ENCODE peak calls at places on chromosomes 7 and 10, in nine cellular contexts. N is Caco-2; F is NT2/D1; Z is adrenal gland; U is spleen; S is CD8-positive, alpha-beta memory T cell; J is prostate gland; M is trophoblast cell; V is heart left ventricle. O is an unnamed sample.

GRCh38 chr7:131293018-131293417 is 34.7 kb upstream of the MKLN1 start:
- DNase-seq in S (no peak), V (peak; percentile 40), U (no peak), Z (no peak), F (no peak), M (no peak), N (no peak), J (no peak), O (peak; percentile 61)

GRCh38 chr10:47090903-47091302 is 179.7 kb downstream of the PTPN20 start:
- DNase-seq in Z (no peak), V (no peak), N (no peak), S (no peak), M (no peak), U (no peak), J (no peak), F (no peak), O (no peak)

GRCh38 chr10:22250897-22251605 is 33.2 kb upstream of the EBLN1 start:
- DNase-seq in N (no peak), F (no peak), V (no peak), Z (no peak), U (no peak), J (no peak), S (no peak), M (no peak), O (no peak)

GRCh38 chr10:93463723-93464511 is 18.2 kb downstream of the MYOF start:
- DNase-seq in Z (no peak), F (no peak), N (peak; percentile 39), J (no peak), U (no peak), M (peak; percentile 84), V (no peak), S (no peak), O (peak; percentile 45)

GRCh38 chr10:130438861-130439260 is 302.7 kb downstream of the GLRX3 start:
- DNase-seq in J (no peak), Z (no peak), U (no peak), M (no peak), V (no peak), S (no peak), N (no peak), F (no peak), O (no peak)

GRCh38 chr7:74379938-74380337 is 73.8 kb upstream of the GTF2IRD1 start:
- DNase-seq in U (no peak), F (no peak), J (peak; percentile 67), S (no peak), V (no peak), Z (peak; percentile 61), N (no peak), M (no peak), O (no peak)

GRCh38 chr7:127264219-127264618 is 11.5 kb upstream of the GRM8 start:
- DNase-seq in Z (no peak), V (no peak), J (no peak), M (no peak), N (no peak), F (no peak), U (no peak), S (no peak), O (no peak)

GRCh38 chr7:7221602-7222038 is 39.3 kb downstream of the C1GALT1 start:
- DNase-seq in M (peak; percentile 73), N (no peak), F (no peak), V (no peak), J (no peak), S (no peak), Z (no peak), U (no peak), O (peak; percentile 93)

GRCh38 chr7:44981035-44981706 is 2.4 kb upstream of the MYO1G start:
- DNase-seq in F (no peak), V (no peak), Z (no peak), J (no peak), N (no peak), U (peak; percentile 68), M (peak; percentile 22), S (no peak), O (no peak)

GRCh38 chr10:16183989-16184643 is 252.7 kb upstream of the PTER start:
- DNase-seq in N (no peak), J (no peak), Z (no peak), U (no peak), V (no peak), M (peak; percentile 16), F (no peak), S (no peak), O (peak; percentile 40)

GRCh38 chr7:92910976-92911375 is 74.6 kb upstream of the CDK6 start:
- DNase-seq in F (no peak), V (no peak), U (no peak), J (no peak), M (no peak), Z (no peak), N (no peak), S (no peak), O (no peak)

DNA sequence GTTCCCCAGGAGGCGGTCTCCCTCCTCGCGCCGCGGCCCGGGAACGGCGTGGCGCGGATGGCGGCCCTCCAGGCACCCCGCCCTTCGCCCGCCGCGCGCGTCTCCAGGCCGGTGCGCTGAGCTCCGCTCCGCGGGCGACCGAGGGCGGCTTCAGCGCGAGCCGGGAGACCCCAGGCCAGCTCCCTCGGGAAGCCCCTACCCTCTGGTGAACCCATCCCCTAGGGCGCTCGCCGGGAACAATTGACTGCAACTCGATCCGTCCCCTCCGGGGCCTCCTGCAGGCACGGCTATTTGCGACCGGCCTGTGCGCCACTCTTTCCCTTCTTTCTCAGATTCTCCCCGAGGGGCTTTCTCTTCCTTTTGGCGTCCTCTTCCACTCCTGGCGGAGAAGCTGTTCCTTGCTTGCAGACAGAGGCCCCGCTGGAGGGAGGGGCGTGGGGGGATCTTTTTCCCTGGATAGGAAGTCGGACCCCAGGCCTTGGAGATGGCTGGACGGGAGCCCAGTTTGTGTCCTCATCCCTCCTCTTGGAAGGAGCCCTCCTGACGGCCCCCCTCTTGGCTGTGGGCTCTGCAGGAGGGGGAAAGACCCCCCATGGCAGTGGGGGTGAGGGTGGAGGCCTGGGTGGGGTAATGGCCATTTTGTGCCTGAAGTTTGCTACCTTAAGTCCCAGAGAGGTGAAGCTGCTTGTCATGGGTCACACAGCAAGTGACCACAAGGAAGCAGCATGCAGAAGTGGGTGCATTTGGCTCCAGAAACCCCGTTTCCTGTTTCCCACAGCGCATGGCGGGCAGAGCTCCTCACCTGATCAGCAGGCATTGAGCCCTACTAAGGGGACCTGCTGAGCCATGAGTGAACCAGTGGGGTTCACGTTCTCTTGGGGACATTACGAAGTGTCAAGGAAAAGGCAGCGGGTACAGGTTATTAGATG is 171.2 kb upstream of the TNRC18 start:
- DNase-seq in S (peak; percentile 12), N (peak; percentile 54), V (peak; percentile 32), M (peak; percentile 68), F (no peak), J (no peak), Z (no peak), U (no peak), O (no peak)
- H3K4me1 ChIP-seq in S (peaks cover 21% of the 10 kb centered on the region), N (peaks cover 40% of the 10 kb centered on the region), V (peaks cover 32% of the 10 kb centered on the region), M (peaks cover 38% of the 10 kb centered on the region), F (peaks cover 48% of the 10 kb centered on the region), J (peaks cover 7% of the 10 kb centered on the region), Z (peaks cover 47% of the 10 kb centered on the region), U (peaks cover 71% of the 10 kb centered on the region), O (peaks cover 33% of the 10 kb centered on the region)

DNA sequence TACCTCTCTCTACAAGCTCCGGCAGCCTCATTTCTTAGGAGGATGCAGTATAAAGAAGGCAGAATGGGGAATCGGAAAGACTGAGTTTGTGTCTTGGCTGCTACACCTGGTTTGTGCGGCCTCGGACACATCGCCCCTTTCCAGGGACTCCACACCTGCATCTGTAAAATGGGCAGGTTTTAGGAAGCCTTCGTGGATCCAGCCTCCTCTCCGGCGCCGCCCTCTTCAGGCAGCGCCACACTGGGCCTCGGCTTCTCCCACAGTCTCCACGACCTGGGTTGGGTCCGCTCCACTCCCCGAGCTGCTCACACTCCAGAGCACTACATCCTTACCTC is 341 bp downstream of the GOT1 start:
- DNase-seq in V (no peak), S (no peak), U (no peak), N (no peak), F (no peak), J (no peak), M (no peak), Z (no peak), O (no peak)
- H3K4me1 ChIP-seq in V (peaks cover 14% of the 10 kb centered on the region), S (peaks cover 18% of the 10 kb centered on the region), U (peaks cover 27% of the 10 kb centered on the region), N (no peaks in the 10 kb centered on the region), F (no peaks in the 10 kb centered on the region), J (peaks cover 7% of the 10 kb centered on the region), M (peaks cover 2% of the 10 kb centered on the region), Z (peaks cover 20% of the 10 kb centered on the region), O (no peaks in the 10 kb centered on the region)

DNA sequence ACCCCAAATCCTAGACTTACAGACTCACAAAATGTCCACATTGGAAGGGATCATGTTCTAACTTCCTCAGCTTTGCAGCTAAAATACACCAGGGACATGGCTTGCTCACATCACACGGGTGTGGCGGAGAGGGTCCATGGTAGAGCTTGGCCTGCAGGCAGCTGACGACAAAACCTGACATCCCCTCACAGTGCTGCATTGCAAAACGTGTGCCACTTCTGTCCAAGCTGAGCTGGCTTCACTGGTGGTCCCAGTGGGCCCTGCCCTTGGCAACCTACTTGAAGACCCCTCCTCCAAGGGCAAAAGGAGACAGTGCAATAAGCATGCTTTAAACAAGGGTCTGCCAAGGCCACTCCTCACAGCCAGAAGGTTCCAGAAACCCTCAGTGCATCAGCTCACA is 21.9 kb downstream of the ANXA11 start:
- DNase-seq in N (no peak), Z (no peak), V (no peak), F (no peak), U (no peak), S (no peak), M (no peak), J (no peak), O (no peak)
- H3K4me1 ChIP-seq in N (peaks cover 3% of the 10 kb centered on the region), Z (no peaks in the 10 kb centered on the region), V (peaks cover 62% of the 10 kb centered on the region), F (peaks cover 2% of the 10 kb centered on the region), U (peaks cover 44% of the 10 kb centered on the region), S (peaks cover 81% of the 10 kb centered on the region), M (peaks cover 4% of the 10 kb centered on the region), J (no peaks in the 10 kb centered on the region), O (no peaks in the 10 kb centered on the region)

GRCh38 chr10:44358080-44358771 is 26.7 kb downstream of the CXCL12 start:
- DNase-seq in M (no peak), U (no peak), Z (no peak), N (no peak), V (no peak), F (no peak), J (peak; percentile 22), S (no peak), O (no peak)

GRCh38 chr10:44355630-44356029 is 29.3 kb downstream of the CXCL12 start:
- DNase-seq in U (no peak), M (no peak), J (no peak), V (no peak), S (no peak), Z (no peak), N (no peak), F (no peak), O (no peak)

GRCh38 chr10:44353721-44354120 is 31.2 kb downstream of the CXCL12 start:
- DNase-seq in F (no peak), V (no peak), J (no peak), S (no peak), Z (no peak), U (no peak), M (no peak), N (no peak), O (no peak)

GRCh38 chr10:44356139-44357115 is 28.5 kb downstream of the CXCL12 start:
- DNase-seq in Z (no peak), J (no peak), N (no peak), U (no peak), F (no peak), V (no peak), S (no peak), M (no peak), O (peak; percentile 1)

DNA sequence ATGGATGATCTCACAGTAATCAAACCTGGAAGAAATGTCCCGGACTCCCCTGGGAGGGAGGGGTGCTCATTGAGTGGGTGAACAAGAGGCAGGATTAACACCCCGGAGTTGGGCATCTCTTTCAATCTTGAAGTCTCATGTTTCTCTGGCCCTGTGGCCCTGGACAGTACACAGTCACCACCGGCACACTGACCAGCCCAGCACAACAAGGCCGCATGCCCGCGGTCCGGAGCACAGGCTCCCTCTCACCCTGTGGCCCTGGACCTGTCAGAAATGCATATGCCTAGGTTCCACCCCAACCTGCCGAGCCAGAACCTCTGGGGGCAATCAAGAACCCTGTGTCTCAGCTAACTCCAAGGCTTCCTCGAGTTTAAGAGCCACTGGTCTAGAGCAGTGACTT is 27.8 kb downstream of the CXCL12 start:
- DNase-seq in S (no peak), U (no peak), Z (no peak), J (no peak), N (no peak), M (no peak), V (no peak), F (no peak), O (no peak)
- H3K4me1 ChIP-seq in S (no peaks in the 10 kb centered on the region), U (no peaks in the 10 kb centered on the region), Z (no peaks in the 10 kb centered on the region), J (no peaks in the 10 kb centered on the region), N (no peaks in the 10 kb centered on the region), M (no peaks in the 10 kb centered on the region), V (peaks cover 8% of the 10 kb centered on the region), F (peaks cover 6% of the 10 kb centered on the region), O (no peaks in the 10 kb centered on the region)

O was measured in foreskin keratinocyte.